ENCODE peak calls at places on chromosome 10, in eight cellular contexts. A is heart right ventricle, R is fibroblast of lung, K is psoas muscle, X is IMR-90, H is A549, Y is cardiac muscle cell, D is K562. U is an unnamed sample. For H3K9me3, the result is how much of the 10 kb centered on the place peaks cover.

GRCh38 chr10:72001026-72001380 is 36.8 kb downstream of the CHST3 start:
- DNase-seq in Y (no peak), D (no peak), K (no peak), H (no peak), X (no peak), A (no peak), R (no peak), U (no peak)

GRCh38 chr10:17410907-17411306 is 43.5 kb downstream of the ST8SIA6 start:
- DNase-seq in X (no peak), K (no peak), D (no peak), H (no peak), Y (no peak), R (no peak), A (no peak), U (no peak)

GRCh38 chr10:71735709-71736569 is 16.4 kb upstream of the C10orf105 start:
- DNase-seq in Y (no peak), R (no peak), D (no peak), H (no peak), A (no peak), K (no peak), X (no peak), U (peak)

GRCh38 chr10:26378763-26379361 is 59.3 kb upstream of the APBB1IP start:
- DNase-seq in R (peak), X (no peak), Y (no peak), D (no peak), A (no peak), K (peak), H (peak), U (no peak)

GRCh38 chr10:112184379-112184778 is 814 bp upstream of the GPAM start:
- DNase-seq in H (no peak), R (no peak), A (no peak), K (no peak), Y (no peak), X (no peak), D (no peak), U (no peak)

GRCh38 chr10:44958196-44958896 is 1.3 kb upstream of the RASSF4 start:
- DNase-seq in H (no peak), Y (no peak), A (no peak), K (no peak), D (no peak), X (peak), R (no peak), U (no peak)

GRCh38 chr10:72692897-72693598 is 1.1 kb downstream of the MCU start:
- DNase-seq in X (peak), R (peak), A (no peak), Y (peak), D (no peak), K (no peak), H (no peak), U (no peak)

GRCh38 chr10:60937784-60938654 is 6.0 kb downstream of the RHOBTB1 start:
- DNase-seq in H (peak), X (peak), D (no peak), R (peak), A (no peak), Y (no peak), K (no peak), U (no peak)

GRCh38 chr10:7199152-7199760 is 211.6 kb downstream of the SFMBT2 start:
- DNase-seq in K (no peak), R (peak), D (no peak), Y (no peak), A (no peak), H (no peak), X (peak), U (no peak)

GRCh38 chr10:86500846-86501245 is 20.7 kb downstream of the WAPL start:
- DNase-seq in R (peak), Y (no peak), K (no peak), A (no peak), D (no peak), H (no peak), X (peak), U (no peak)

GRCh38 chr10:63446716-63447440 is 18.9 kb downstream of the JMJD1C start:
- DNase-seq in D (no peak), Y (no peak), K (no peak), X (no peak), H (no peak), R (no peak), A (no peak), U (no peak)

GRCh38 chr10:69994262-69994661 is 58.4 kb upstream of the MACROH2A2 start:
- DNase-seq in D (peak), H (peak), Y (no peak), K (no peak), X (peak), A (no peak), R (peak), U (no peak)

GRCh38 chr10:60155945-60156683 is 233.6 kb downstream of the ANK3 start:
- DNase-seq in H (no peak), Y (no peak), K (no peak), A (no peak), D (no peak), R (no peak), X (no peak), U (no peak)

GRCh38 chr10:114504769-114505579 is 100.7 kb upstream of the AFAP1L2 start:
- DNase-seq in Y (no peak), K (no peak), X (peak), R (peak), H (peak), D (no peak), A (no peak), U (no peak)

GRCh38 chr10:27912241-27912640 is 86.6 kb downstream of the ODAD2 start:
- DNase-seq in X (peak), K (no peak), H (no peak), D (no peak), Y (no peak), A (no peak), R (peak), U (no peak)

GRCh38 chr10:70137135-70137534 is 4.5 kb upstream of the AIFM2 start:
- DNase-seq in A (no peak), R (no peak), D (no peak), X (no peak), K (no peak), Y (no peak), H (no peak), U (no peak)

GRCh38 chr10:86872757-86873156 is 84.7 kb downstream of the MMRN2 start:
- DNase-seq in A (no peak), D (no peak), X (no peak), K (no peak), H (no peak), R (no peak), Y (no peak), U (no peak)

GRCh38 chr10:124523301-124523871 is 61.8 kb downstream of the LHPP start:
- DNase-seq in H (no peak), K (no peak), D (no peak), R (peak), A (no peak), X (no peak), Y (no peak), U (peak)

GRCh38 chr10:90866050-90866598 is 5.7 kb upstream of the RPP30 start:
- DNase-seq in X (no peak), H (no peak), R (no peak), K (no peak), Y (no peak), A (no peak), D (no peak), U (no peak)

GRCh38 chr10:22715290-22715625 is 880 bp upstream of the PIP4K2A start:
- DNase-seq in X (no peak), R (no peak), K (no peak), H (no peak), A (no peak), D (no peak), Y (no peak), U (no peak)

GRCh38 chr10:93995598-93996271 is 2.0 kb downstream of the PLCE1 start:
- DNase-seq in H (no peak), A (no peak), K (no peak), X (peak), Y (no peak), R (no peak), D (no peak), U (no peak)

GRCh38 chr10:15346440-15347141 is 24.5 kb downstream of the FAM171A1 start:
- DNase-seq in A (no peak), X (peak), H (no peak), K (no peak), D (no peak), R (peak), Y (peak), U (no peak)

GRCh38 chr10:3764626-3765375 is 20.2 kb downstream of the KLF6 start:
- DNase-seq in A (no peak), D (no peak), R (no peak), H (no peak), X (no peak), K (no peak), Y (no peak), U (no peak)

GRCh38 chr10:60594476-60595051 is 183.7 kb upstream of the CDK1 start:
- DNase-seq in Y (no peak), D (no peak), R (no peak), A (no peak), K (no peak), H (peak), X (peak), U (no peak)

GRCh38 chr10:115125505-115125904 is 32.3 kb downstream of the ATRNL1 start:
- DNase-seq in K (no peak), D (no peak), X (no peak), H (no peak), Y (no peak), A (no peak), R (no peak), U (no peak)

GRCh38 chr10:66931340-66931948 is 5.6 kb downstream of the LRRTM3 start:
- DNase-seq in K (no peak), H (peak), Y (peak), A (no peak), X (peak), D (peak), R (peak), U (no peak)

GRCh38 chr10:86191166-86191565 is 175.4 kb downstream of the GRID1 start:
- DNase-seq in A (no peak), D (no peak), R (no peak), Y (no peak), X (no peak), H (no peak), K (no peak), U (no peak)

GRCh38 chr10:98308602-98309365 is 40.8 kb upstream of the LOXL4 start:
- DNase-seq in A (no peak), H (no peak), K (no peak), X (no peak), Y (no peak), R (no peak), D (no peak), U (no peak)

GRCh38 chr10:117933036-117933435 is 113.7 kb downstream of the RAB11FIP2 start:
- DNase-seq in D (no peak), Y (no peak), R (no peak), K (no peak), X (peak), H (no peak), A (no peak), U (no peak)

GRCh38 chr10:75705426-75705825 is 274.0 kb downstream of the LRMDA start:
- DNase-seq in R (no peak), Y (no peak), A (no peak), D (no peak), X (no peak), H (no peak), K (no peak), U (no peak)

GRCh38 chr10:113329121-113329596 is 223.7 kb upstream of the HABP2 start:
- DNase-seq in X (peak), A (no peak), K (no peak), H (peak), D (no peak), R (peak), Y (no peak), U (no peak)

GRCh38 chr10:126302831-126303230 is 85.4 kb downstream of the ADAM12 start:
- DNase-seq in X (peak), H (peak), K (no peak), Y (no peak), R (peak), D (no peak), A (no peak), U (no peak)

GRCh38 chr10:86795353-86795752 is 38.9 kb downstream of the BMPR1A start:
- DNase-seq in X (peak), D (peak), A (no peak), R (peak), H (peak), Y (peak), K (no peak), U (no peak)

DNA sequence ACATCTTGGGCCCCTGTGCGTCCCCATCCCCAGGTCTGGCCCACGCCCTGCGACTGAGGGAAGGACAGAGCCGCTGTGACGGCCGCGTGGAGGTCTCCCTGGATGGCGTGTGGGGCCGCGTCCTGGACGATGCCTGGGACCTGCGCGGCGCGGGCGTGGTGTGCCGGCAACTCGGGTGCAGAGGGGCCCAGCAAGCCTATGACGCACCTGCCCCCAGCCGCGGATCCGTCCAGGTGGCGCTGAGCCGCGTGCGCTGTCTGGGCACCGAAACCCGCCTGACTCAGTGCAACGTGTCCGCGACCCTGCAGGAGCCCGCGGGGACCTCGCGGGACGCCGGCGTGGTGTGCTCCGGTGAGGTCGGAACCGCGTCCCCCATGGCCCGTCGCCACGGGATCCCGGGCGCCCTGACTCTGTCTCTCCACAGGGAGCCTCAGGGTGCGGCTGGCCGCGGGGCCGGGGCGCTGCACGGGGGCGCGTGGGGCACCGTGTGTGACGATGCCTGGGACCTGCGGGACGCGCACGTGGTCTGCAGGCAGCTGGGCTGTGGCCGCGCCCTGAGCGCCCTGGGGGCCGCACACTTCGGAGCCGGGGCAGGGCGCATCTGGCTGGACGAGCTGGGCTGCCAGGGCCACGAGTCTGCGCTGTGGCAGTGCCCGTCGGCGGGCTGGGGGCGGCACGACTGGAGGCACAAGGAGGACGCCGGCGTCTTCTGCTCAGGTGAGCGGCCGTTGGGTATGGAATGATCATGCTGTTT is 5.9 kb downstream of the SCART1 start:
- DNase-seq in Y (no peak), D (no peak), A (no peak), X (no peak), R (no peak), H (no peak), K (no peak), U (no peak)
- H3K9me3 ChIP-seq in Y (under half), D (under half), A (under half), X (under half), R (under half), H (under half), K (under half), U (under half)

GRCh38 chr10:133536198-133536597 is 9.0 kb downstream of the CYP2E1 start:
- DNase-seq in Y (no peak), H (no peak), X (no peak), R (no peak), A (no peak), D (no peak), K (no peak), U (no peak)
- H3K9me3 ChIP-seq in Y (under half), H (under half), X (under half), R (under half), A (under half), D (under half), K (under half), U (under half)

GRCh38 chr10:131778842-131779241 is 122.0 kb upstream of the PPP2R2D start:
- DNase-seq in A (no peak), D (no peak), X (no peak), H (no peak), Y (no peak), K (no peak), R (no peak), U (no peak)

GRCh38 chr10:131779661-131780394 is 121.0 kb upstream of the PPP2R2D start:
- DNase-seq in H (no peak), K (no peak), R (no peak), X (no peak), D (no peak), A (no peak), Y (no peak), U (no peak)

GRCh38 chr10:131784363-131785120 is 116.3 kb upstream of the PPP2R2D start:
- DNase-seq in Y (no peak), R (no peak), A (no peak), H (no peak), K (no peak), X (no peak), D (no peak), U (no peak)

GRCh38 chr10:131781076-131781475 is 119.7 kb upstream of the PPP2R2D start:
- DNase-seq in X (no peak), K (no peak), Y (no peak), R (no peak), A (no peak), D (no peak), H (no peak), U (no peak)

GRCh38 chr10:131781791-131782190 is 119.0 kb upstream of the PPP2R2D start:
- DNase-seq in A (no peak), X (no peak), D (no peak), K (no peak), H (no peak), Y (no peak), R (no peak), U (no peak)
- H3K9me3 ChIP-seq in A (under half), X (under half), D (under half), K (under half), H (under half), Y (under half), R (under half), U (under half)

DNA sequence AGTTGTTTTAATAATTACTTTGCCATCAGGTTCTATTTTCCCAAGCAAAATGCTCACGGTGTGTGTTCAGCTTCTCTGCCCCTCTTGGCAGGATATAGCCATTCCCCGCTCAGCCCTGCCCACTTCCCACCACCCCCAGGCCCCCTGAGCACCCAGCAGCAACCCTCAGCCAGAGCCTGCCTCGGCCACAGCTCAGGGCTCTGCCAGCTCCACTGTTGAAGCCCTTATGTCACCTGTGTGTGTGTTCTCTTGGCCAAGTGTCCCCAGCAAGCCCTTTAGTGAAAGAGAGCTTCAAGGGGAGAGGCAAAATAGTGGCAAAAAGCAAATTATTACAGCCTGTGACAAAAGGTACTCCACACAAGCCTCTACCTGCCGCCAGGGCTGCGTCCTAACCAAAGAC is 275.3 kb downstream of the ADARB2 start:
- DNase-seq in K (no peak), D (no peak), R (no peak), H (no peak), A (no peak), Y (no peak), X (no peak), U (no peak)
- H3K9me3 ChIP-seq in K (under half), D (under half), R (under half), H (under half), A (under half), Y (under half), X (under half), U (under half)

GRCh38 chr10:18571780-18572179 is 79.6 kb downstream of the NSUN6 start:
- DNase-seq in K (no peak), A (no peak), H (no peak), X (no peak), D (no peak), Y (no peak), R (no peak), U (no peak)
- H3K9me3 ChIP-seq in K (under half), A (under half), H (under half), X (under half), D (under half), Y (under half), R (under half), U (under half)

DNA sequence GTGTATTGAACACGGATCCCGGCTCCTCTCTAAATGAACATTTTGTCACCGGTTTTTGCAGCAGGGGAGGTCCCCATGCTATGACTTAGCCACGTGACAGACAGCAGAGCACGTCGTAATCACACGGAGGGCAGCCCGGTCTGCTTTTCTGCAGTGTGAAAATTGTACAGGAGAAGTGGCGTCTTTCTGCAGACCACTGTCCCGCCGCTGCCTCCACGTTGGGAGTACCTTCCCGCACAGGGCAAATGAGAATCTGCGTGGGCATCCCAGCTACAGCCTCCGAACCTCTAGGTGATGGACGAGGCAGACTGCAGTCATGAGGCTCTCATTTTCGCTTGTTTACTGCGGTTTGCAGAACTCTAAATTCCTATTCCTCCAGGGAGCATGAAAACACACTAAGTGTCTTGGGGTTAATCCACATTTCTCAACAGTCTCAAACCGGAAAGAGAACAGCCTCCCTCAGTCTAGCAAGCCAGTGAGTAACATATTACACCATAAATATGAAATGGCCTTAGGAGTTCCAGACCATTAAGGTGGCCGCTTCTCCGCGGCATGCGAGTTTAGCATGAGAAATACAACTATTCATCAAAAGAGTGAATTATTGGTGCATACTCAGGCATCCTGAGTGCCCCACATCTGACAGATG is 89.8 kb downstream of the TCERG1L start:
- DNase-seq in A (no peak), K (no peak), R (no peak), X (no peak), H (no peak), D (no peak), Y (no peak), U (no peak)
- H3K9me3 ChIP-seq in A (under half), K (under half), R (under half), X (half or more), H (under half), D (under half), Y (under half), U (under half)

DNA sequence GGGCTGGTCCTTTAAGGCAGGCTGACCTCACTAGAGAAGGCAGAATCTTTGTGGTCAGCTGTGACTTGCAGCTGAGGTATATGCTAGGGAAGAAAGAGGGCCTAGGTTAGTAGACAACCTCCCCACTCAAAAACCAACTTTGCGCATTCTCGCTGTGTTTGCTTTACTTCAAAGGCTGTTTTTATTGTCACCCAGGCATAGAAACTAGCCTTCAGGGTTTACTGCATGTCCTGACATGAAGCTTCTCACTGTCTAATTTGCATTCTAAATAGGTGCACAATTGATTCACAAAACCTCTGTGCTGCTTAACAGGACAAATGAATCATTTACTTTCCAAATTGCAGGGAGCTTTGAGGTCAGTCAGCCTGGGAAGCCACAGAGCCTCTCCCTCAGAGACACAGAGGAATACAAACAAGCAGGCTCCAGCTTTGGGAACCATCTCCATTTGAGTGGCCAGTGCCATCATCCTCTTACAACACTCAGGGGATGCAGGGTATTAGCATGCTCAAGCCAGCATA is 596.5 kb upstream of the GHITM start:
- DNase-seq in X (no peak), K (no peak), R (no peak), D (no peak), Y (no peak), A (no peak), H (no peak), U (no peak)
- H3K9me3 ChIP-seq in X (under half), K (under half), R (under half), D (under half), Y (under half), A (under half), H (under half), U (under half)

GRCh38 chr10:129779126-129779525 is 184.9 kb downstream of the EBF3 start:
- DNase-seq in A (no peak), X (no peak), R (no peak), K (no peak), D (no peak), Y (no peak), H (no peak), U (no peak)
- H3K9me3 ChIP-seq in A (under half), X (under half), R (under half), K (under half), D (under half), Y (under half), H (under half), U (under half)